ENCODE peak calls at places on chromosomes 7 and 10, in four cellular contexts. A is CD4-positive, alpha-beta T cell; B is right atrium auricular region; G is PC-3. U is an unnamed sample.

GRCh38 chr10:119655566-119656001 is 4.4 kb downstream of the BAG3 start:
- DNase-seq in A (peak), B (peak), G (peak), U (no peak)

GRCh38 chr7:110637252-110637651 is 453.7 kb upstream of the LRRN3 start:
- DNase-seq in A (no peak), B (no peak), G (no peak), U (no peak)

GRCh38 chr7:35253680-35254495 is at the start of gene TBX20:
- DNase-seq in A (no peak), B (peak), G (no peak), U (no peak)

GRCh38 chr7:75694636-75695035 is 44.1 kb downstream of the HIP1 start:
- DNase-seq in A (no peak), B (no peak), G (no peak), U (no peak)

GRCh38 chr10:84333864-84334451 is 5.6 kb downstream of the CCSER2 start:
- DNase-seq in A (peak), B (no peak), G (no peak), U (no peak)

GRCh38 chr10:70693619-70694286 is 21.4 kb downstream of the ADAMTS14 start:
- DNase-seq in A (no peak), B (peak), G (no peak), U (no peak)

GRCh38 chr10:35611750-35612149 is 6.6 kb downstream of the GJD4 start:
- DNase-seq in A (no peak), B (no peak), G (no peak), U (no peak)

GRCh38 chr7:2689951-2690705 is 2.1 kb downstream of the AMZ1 start:
- DNase-seq in A (no peak), B (no peak), G (no peak), U (no peak)

GRCh38 chr10:90138844-90139243 is 437.5 kb downstream of the KIF20B start:
- DNase-seq in A (no peak), B (no peak), G (peak), U (no peak)

GRCh38 chr10:3119796-3120459 is 52.6 kb downstream of the PFKP start:
- DNase-seq in A (no peak), B (no peak), G (peak), U (no peak)
- TF ChIP-seq CTCF in A (no peak), B (peak), G (peak), U (peak)

GRCh38 chr7:133051066-133051465 is 30.8 kb downstream of the CHCHD3 start:
- DNase-seq in A (no peak), B (no peak), G (no peak), U (no peak)
- TF ChIP-seq CTCF in A (no peak), B (no peak), G (peak), U (peak)

DNA sequence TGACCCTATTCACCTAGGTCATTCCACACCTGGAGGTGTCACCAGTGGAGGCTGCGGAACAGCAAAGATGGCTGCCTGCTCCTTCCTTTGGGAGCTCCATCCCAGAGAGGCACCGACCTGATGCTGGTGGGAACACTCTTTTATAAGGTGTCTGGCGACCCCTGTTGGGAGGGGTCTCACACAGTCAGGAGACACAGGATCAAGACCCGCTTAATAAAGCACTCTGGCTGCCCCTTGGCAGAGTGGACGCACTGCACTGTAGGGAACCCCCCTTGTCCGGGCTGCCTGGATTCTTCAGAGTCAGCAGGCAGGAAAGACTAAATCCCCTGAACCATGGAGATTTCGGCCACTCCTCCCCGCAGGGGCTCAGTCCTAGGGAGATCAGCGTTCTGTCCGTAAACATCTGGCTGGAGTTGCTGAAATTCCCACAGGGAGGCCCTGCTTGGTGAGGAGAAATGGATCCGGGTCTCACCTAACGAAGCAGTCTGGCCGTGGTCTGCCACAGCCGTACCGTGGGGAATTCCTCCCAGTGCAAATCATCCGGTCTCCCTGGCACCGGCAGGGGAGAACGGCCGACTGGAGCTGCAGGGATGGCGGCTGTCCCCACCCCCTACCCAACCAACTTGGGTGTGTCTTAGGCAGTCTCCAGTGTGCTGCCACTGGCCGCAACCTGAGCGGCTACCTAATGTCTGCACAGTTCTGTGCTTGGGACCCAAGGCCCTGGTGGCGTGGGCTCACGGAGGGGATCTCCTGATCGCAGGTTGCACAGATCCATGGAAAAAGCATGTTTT is 66.1 kb downstream of the LSMEM1 start:
- DNase-seq in A (no peak), B (no peak), G (no peak), U (no peak)
- TF ChIP-seq CTCF in A (no peak), B (no peak), G (no peak), U (no peak)

DNA sequence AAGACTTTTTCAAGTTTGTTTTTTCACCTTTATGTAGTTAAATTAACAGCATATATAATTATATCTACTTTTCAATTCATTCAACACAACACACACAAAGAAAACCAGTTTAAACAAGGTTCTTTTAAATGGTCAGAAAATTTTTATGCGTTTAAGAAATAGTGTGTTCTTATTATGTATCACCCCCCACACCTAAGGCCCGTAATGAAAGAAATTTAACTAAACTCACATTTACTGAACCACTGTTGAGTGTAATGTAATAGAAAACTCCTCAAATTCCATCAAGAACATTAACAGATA is 19.0 kb upstream of the ITGB8 start:
- DNase-seq in A (no peak), B (no peak), G (no peak), U (no peak)
- TF ChIP-seq CTCF in A (no peak), B (no peak), G (peak), U (no peak)

DNA sequence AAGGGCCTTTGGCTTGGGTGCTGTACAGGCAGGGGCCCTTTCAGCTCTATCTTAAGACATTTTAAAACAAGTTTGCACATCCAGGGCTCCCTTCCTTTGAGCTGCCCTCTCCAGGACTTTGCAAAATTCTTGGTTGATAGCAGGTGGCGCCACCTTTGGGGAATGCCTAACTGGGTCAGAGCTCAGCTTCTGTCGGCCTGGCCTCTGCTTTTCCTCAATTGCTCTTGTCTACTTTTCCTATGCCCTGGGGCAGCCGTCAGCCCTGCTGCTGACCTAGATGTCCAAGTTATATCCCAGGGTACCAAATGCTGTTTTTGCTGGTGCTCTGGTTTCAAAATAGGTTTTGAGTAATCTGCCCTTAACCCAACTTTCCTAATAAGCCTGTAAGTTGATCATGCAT is 65.8 kb downstream of the APBB1IP start:
- DNase-seq in A (no peak), B (no peak), G (no peak), U (no peak)
- TF ChIP-seq CTCF in A (peak), B (no peak), G (peak), U (peak)

GRCh38 chr10:62076872-62077271 is 175.4 kb downstream of the ARID5B start:
- DNase-seq in A (no peak), B (no peak), G (peak), U (no peak)
- TF ChIP-seq CTCF in A (peak), B (no peak), G (peak), U (no peak)

DNA sequence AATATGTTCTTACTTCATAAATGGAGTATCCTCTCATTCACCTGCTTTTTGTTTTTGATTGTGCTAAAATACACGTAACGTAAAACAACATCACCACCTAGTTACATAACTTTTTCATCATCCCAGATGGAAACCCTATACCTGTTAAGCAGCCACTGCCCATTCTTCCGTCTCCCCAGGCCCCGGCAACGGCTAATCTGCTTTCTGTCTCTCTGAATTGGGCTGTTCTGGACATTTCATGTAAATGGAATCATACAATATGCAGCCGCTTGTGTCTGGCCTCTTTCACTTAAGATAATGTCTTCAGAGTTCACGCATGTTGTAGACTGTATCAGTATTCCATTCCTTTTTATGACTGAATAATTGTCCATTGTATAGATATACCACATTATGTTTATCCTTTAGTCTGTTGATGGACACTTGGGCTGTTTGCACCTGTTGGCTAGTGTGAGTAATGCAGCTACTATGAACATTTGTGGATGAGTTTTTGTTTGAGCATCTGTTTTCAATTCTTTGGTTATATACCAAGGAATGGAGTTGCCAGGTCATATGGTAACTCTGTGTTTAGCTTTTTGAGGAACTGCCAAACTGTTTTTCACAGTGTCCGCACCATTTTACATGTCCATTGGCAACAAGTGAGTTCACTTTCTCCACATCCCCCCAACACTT is 14.1 kb upstream of the SUN1 start:
- DNase-seq in A (no peak), B (no peak), G (peak), U (peak)
- TF ChIP-seq CTCF in A (peak), B (no peak), G (peak), U (peak)

DNA sequence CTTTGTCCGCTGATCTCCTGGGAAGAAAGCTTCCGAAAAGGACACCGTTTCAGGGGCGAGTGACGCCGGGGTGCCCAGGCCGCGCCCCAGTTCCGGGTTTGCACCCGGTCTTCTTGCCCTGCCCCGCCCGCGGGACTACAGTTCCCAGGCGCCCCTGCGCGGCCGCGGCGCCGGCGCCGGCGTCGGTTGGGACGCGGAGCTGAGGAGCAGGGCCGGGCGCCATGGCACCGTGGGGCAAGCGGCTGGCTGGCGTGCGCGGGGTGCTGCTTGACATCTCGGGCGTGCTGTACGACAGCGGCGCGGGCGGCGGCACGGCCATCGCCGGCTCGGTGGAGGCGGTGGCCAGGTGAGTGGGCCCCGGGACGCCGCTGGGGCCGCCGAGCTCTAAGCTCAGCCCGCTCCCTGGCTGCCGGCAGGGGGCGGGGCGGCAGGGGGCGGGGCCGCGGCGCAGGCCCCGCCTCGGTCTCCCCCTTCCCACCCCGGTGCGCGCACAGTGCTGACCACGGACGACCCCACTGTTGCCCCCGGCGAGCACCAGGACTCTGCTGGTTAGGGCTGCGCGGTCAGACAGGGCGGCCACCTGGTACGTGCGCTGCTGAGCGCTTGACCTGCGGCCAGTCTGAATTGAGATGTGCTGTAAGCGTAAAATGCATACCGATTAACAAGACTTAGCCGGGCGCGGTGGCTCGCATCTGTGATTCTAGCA is at the start of gene LHPP:
- DNase-seq in A (peak), B (peak), G (peak), U (peak)
- TF ChIP-seq CTCF in A (peak), B (peak), G (no peak), U (no peak)

GRCh38 chr7:107743567-107744344 is at the start of gene CBLL1:
- DNase-seq in A (peak), B (peak), G (peak), U (peak)
- TF ChIP-seq CTCF in A (peak), B (peak), G (peak), U (peak)